ENCODE peak calls at places on chromosomes 11 and 22, in eight cellular contexts. Y is T-helper 2 cell; D is NCI-H226; M is RWPE2; V is iPS DF 6.9; R is IMR-90; P is activated CD4-positive, alpha-beta T cell treated with anti-CD3 and anti-CD28 coated beads for 36 hours; B is T-cell. T is an unnamed sample.

GRCh38 chr22:26835929-26836528 is 178.6 kb downstream of the MIAT start:
- DNase-seq in V (peak), R (peak), Y (no peak), P (peak), B (peak), M (no peak), D (no peak), T (peak)

GRCh38 chr11:65452806-65453490 is 30.4 kb downstream of the NEAT1 start:
- DNase-seq in M (peak), Y (no peak), R (peak), P (peak), D (no peak), B (no peak), V (no peak), T (peak)

GRCh38 chr11:27423125-27423524 is 49.5 kb downstream of the LGR4 start:
- DNase-seq in V (no peak), M (no peak), R (peak), B (no peak), D (peak), P (no peak), Y (no peak), T (peak)

GRCh38 chr11:100328626-100329340 is 358.3 kb upstream of the ARHGAP42 start:
- DNase-seq in B (no peak), Y (no peak), V (no peak), M (peak), R (peak), D (peak), P (no peak), T (peak)

GRCh38 chr11:45023065-45023365 is 72.3 kb upstream of the TP53I11 start:
- DNase-seq in D (no peak), P (no peak), R (peak), M (no peak), Y (no peak), V (no peak), B (no peak), T (no peak)

GRCh38 chr11:32884770-32885384 is 7.7 kb upstream of the QSER1 start:
- DNase-seq in Y (no peak), D (no peak), V (no peak), P (peak), R (no peak), B (no peak), M (no peak), T (peak)

GRCh38 chr11:128553662-128554392 is 33.5 kb downstream of the ETS1 start:
- DNase-seq in Y (no peak), M (no peak), D (no peak), B (no peak), V (no peak), R (peak), P (no peak), T (peak)

GRCh38 chr22:46577361-46578249 is 40.2 kb upstream of the CELSR1 start:
- DNase-seq in R (no peak), D (no peak), P (peak), B (no peak), M (peak), V (no peak), Y (no peak), T (no peak)

GRCh38 chr11:60069471-60069870 is 13.0 kb downstream of the MS4A3 start:
- DNase-seq in D (no peak), R (no peak), P (no peak), Y (no peak), B (no peak), V (no peak), M (no peak), T (no peak)

GRCh38 chr22:33518405-33518804 is 401.9 kb downstream of the LARGE1 start:
- DNase-seq in R (no peak), V (no peak), Y (no peak), P (no peak), M (no peak), B (no peak), D (no peak), T (no peak)

GRCh38 chr11:100874203-100874602 is 187.1 kb downstream of the ARHGAP42 start:
- DNase-seq in D (no peak), B (no peak), V (no peak), Y (no peak), M (no peak), R (no peak), P (no peak), T (no peak)

GRCh38 chr11:79461144-79461543 is 20.3 kb upstream of the TENM4 start:
- DNase-seq in B (no peak), M (no peak), R (peak), D (peak), V (no peak), Y (no peak), P (no peak), T (peak)